ENCODE peak calls at places on chromosomes 13 and 19, in five cellular contexts. One of them, this sample, is unnamed.

GRCh38 chr19:55643003-55643732 is at the start of gene ZNF581:
- DNase-seq in stimulated activated CD4-positive, alpha-beta T cell treated with anti-CD3 and anti-CD28 coated beads, Interleukin-2, amount 100 ng/mL, for 48 hours: peak
- DNase-seq in RPMI8226: peak
- DNase-seq in iPS DF 6.9: no peak
- DNase-seq in NCI-H2081: peak
- DNase-seq in this sample: peak

GRCh38 chr19:4774136-4774535 is 17.4 kb upstream of the FEM1A start:
- DNase-seq in stimulated activated CD4-positive, alpha-beta T cell treated with anti-CD3 and anti-CD28 coated beads, Interleukin-2, amount 100 ng/mL, for 48 hours: no peak
- DNase-seq in RPMI8226: no peak
- DNase-seq in iPS DF 6.9: no peak
- DNase-seq in NCI-H2081: no peak
- DNase-seq in this sample: no peak

GRCh38 chr19:16118489-16119033 is 6.9 kb downstream of the RAB8A start:
- DNase-seq in stimulated activated CD4-positive, alpha-beta T cell treated with anti-CD3 and anti-CD28 coated beads, Interleukin-2, amount 100 ng/mL, for 48 hours: peak
- DNase-seq in RPMI8226: peak
- DNase-seq in iPS DF 6.9: no peak
- DNase-seq in NCI-H2081: no peak
- DNase-seq in this sample: no peak

GRCh38 chr19:53881482-53882390 is at the start of gene PRKCG:
- DNase-seq in stimulated activated CD4-positive, alpha-beta T cell treated with anti-CD3 and anti-CD28 coated beads, Interleukin-2, amount 100 ng/mL, for 48 hours: no peak
- DNase-seq in RPMI8226: peak
- DNase-seq in iPS DF 6.9: no peak
- DNase-seq in NCI-H2081: no peak
- DNase-seq in this sample: no peak

GRCh38 chr13:104979281-104979680 is 1556.2 kb downstream of the EFNB2 start:
- DNase-seq in stimulated activated CD4-positive, alpha-beta T cell treated with anti-CD3 and anti-CD28 coated beads, Interleukin-2, amount 100 ng/mL, for 48 hours: no peak
- DNase-seq in RPMI8226: no peak
- DNase-seq in iPS DF 6.9: no peak
- DNase-seq in NCI-H2081: no peak
- DNase-seq in this sample: no peak

GRCh38 chr19:57512845-57513244 is 13.1 kb downstream of the ZNF773 start:
- DNase-seq in stimulated activated CD4-positive, alpha-beta T cell treated with anti-CD3 and anti-CD28 coated beads, Interleukin-2, amount 100 ng/mL, for 48 hours: no peak
- DNase-seq in RPMI8226: no peak
- DNase-seq in iPS DF 6.9: no peak
- DNase-seq in NCI-H2081: no peak
- DNase-seq in this sample: no peak

GRCh38 chr13:52832268-52832667 is 16.2 kb downstream of the PCDH8 start:
- DNase-seq in stimulated activated CD4-positive, alpha-beta T cell treated with anti-CD3 and anti-CD28 coated beads, Interleukin-2, amount 100 ng/mL, for 48 hours: no peak
- DNase-seq in RPMI8226: peak
- DNase-seq in iPS DF 6.9: no peak
- DNase-seq in NCI-H2081: peak
- DNase-seq in this sample: no peak

GRCh38 chr19:7994923-7995682 is 10.3 kb downstream of the ELAVL1 start:
- DNase-seq in stimulated activated CD4-positive, alpha-beta T cell treated with anti-CD3 and anti-CD28 coated beads, Interleukin-2, amount 100 ng/mL, for 48 hours: no peak
- DNase-seq in RPMI8226: no peak
- DNase-seq in iPS DF 6.9: no peak
- DNase-seq in NCI-H2081: no peak
- DNase-seq in this sample: no peak

GRCh38 chr13:64428196-64428595 is 2801.9 kb downstream of the PCDH9 start:
- DNase-seq in stimulated activated CD4-positive, alpha-beta T cell treated with anti-CD3 and anti-CD28 coated beads, Interleukin-2, amount 100 ng/mL, for 48 hours: no peak
- DNase-seq in RPMI8226: no peak
- DNase-seq in iPS DF 6.9: no peak
- DNase-seq in NCI-H2081: no peak
- DNase-seq in this sample: no peak

GRCh38 chr13:110562696-110563462 is 1.4 kb upstream of the RAB20 start:
- DNase-seq in stimulated activated CD4-positive, alpha-beta T cell treated with anti-CD3 and anti-CD28 coated beads, Interleukin-2, amount 100 ng/mL, for 48 hours: no peak
- DNase-seq in RPMI8226: no peak
- DNase-seq in iPS DF 6.9: no peak
- DNase-seq in NCI-H2081: no peak
- DNase-seq in this sample: no peak

GRCh38 chr19:35856546-35857149 is at the start of gene KIRREL2:
- DNase-seq in stimulated activated CD4-positive, alpha-beta T cell treated with anti-CD3 and anti-CD28 coated beads, Interleukin-2, amount 100 ng/mL, for 48 hours: no peak
- DNase-seq in RPMI8226: no peak
- DNase-seq in iPS DF 6.9: no peak
- DNase-seq in NCI-H2081: no peak
- DNase-seq in this sample: no peak

GRCh38 chr13:29435125-29435911 is 160.2 kb downstream of the SLC7A1 start:
- DNase-seq in stimulated activated CD4-positive, alpha-beta T cell treated with anti-CD3 and anti-CD28 coated beads, Interleukin-2, amount 100 ng/mL, for 48 hours: no peak
- DNase-seq in RPMI8226: no peak
- DNase-seq in iPS DF 6.9: no peak
- DNase-seq in NCI-H2081: no peak
- DNase-seq in this sample: no peak

GRCh38 chr19:37928527-37929286 is 21.7 kb downstream of the SIPA1L3 start:
- DNase-seq in stimulated activated CD4-positive, alpha-beta T cell treated with anti-CD3 and anti-CD28 coated beads, Interleukin-2, amount 100 ng/mL, for 48 hours: no peak
- DNase-seq in RPMI8226: no peak
- DNase-seq in iPS DF 6.9: no peak
- DNase-seq in NCI-H2081: no peak
- DNase-seq in this sample: no peak

GRCh38 chr19:32471095-32471494 is 65.5 kb downstream of the DPY19L3 start:
- DNase-seq in stimulated activated CD4-positive, alpha-beta T cell treated with anti-CD3 and anti-CD28 coated beads, Interleukin-2, amount 100 ng/mL, for 48 hours: no peak
- DNase-seq in RPMI8226: no peak
- DNase-seq in iPS DF 6.9: no peak
- DNase-seq in NCI-H2081: no peak
- DNase-seq in this sample: no peak

GRCh38 chr13:73849292-73849691 is 284.9 kb downstream of the KLF12 start:
- DNase-seq in stimulated activated CD4-positive, alpha-beta T cell treated with anti-CD3 and anti-CD28 coated beads, Interleukin-2, amount 100 ng/mL, for 48 hours: no peak
- DNase-seq in RPMI8226: peak
- DNase-seq in iPS DF 6.9: peak
- DNase-seq in NCI-H2081: peak
- DNase-seq in this sample: no peak

GRCh38 chr13:95745289-95745688 is 68.3 kb downstream of the DNAJC3 start:
- DNase-seq in stimulated activated CD4-positive, alpha-beta T cell treated with anti-CD3 and anti-CD28 coated beads, Interleukin-2, amount 100 ng/mL, for 48 hours: no peak
- DNase-seq in RPMI8226: no peak
- DNase-seq in iPS DF 6.9: no peak
- DNase-seq in NCI-H2081: no peak
- DNase-seq in this sample: no peak

GRCh38 chr19:14616310-14616870 is 33.5 kb downstream of the CLEC17A start:
- DNase-seq in stimulated activated CD4-positive, alpha-beta T cell treated with anti-CD3 and anti-CD28 coated beads, Interleukin-2, amount 100 ng/mL, for 48 hours: no peak
- DNase-seq in RPMI8226: no peak
- DNase-seq in iPS DF 6.9: no peak
- DNase-seq in NCI-H2081: no peak
- DNase-seq in this sample: no peak

GRCh38 chr19:38304866-38305429 is 897 bp downstream of the C19orf33 start:
- DNase-seq in stimulated activated CD4-positive, alpha-beta T cell treated with anti-CD3 and anti-CD28 coated beads, Interleukin-2, amount 100 ng/mL, for 48 hours: no peak
- DNase-seq in RPMI8226: peak
- DNase-seq in iPS DF 6.9: no peak
- DNase-seq in NCI-H2081: peak
- DNase-seq in this sample: no peak

GRCh38 chr13:73657821-73658540 is 476.2 kb downstream of the KLF12 start:
- DNase-seq in stimulated activated CD4-positive, alpha-beta T cell treated with anti-CD3 and anti-CD28 coated beads, Interleukin-2, amount 100 ng/mL, for 48 hours: no peak
- DNase-seq in RPMI8226: no peak
- DNase-seq in iPS DF 6.9: no peak
- DNase-seq in NCI-H2081: peak
- DNase-seq in this sample: no peak

GRCh38 chr19:45492627-45493470 is 4.0 kb downstream of the RTN2 start:
- DNase-seq in stimulated activated CD4-positive, alpha-beta T cell treated with anti-CD3 and anti-CD28 coated beads, Interleukin-2, amount 100 ng/mL, for 48 hours: no peak
- DNase-seq in RPMI8226: peak
- DNase-seq in iPS DF 6.9: no peak
- DNase-seq in NCI-H2081: no peak
- DNase-seq in this sample: no peak

GRCh38 chr19:46745521-46746280 is at the start of gene FKRP:
- DNase-seq in stimulated activated CD4-positive, alpha-beta T cell treated with anti-CD3 and anti-CD28 coated beads, Interleukin-2, amount 100 ng/mL, for 48 hours: peak
- DNase-seq in RPMI8226: peak
- DNase-seq in iPS DF 6.9: no peak
- DNase-seq in NCI-H2081: no peak
- DNase-seq in this sample: no peak

GRCh38 chr13:40315416-40316064 is 350.9 kb downstream of the FOXO1 start:
- DNase-seq in stimulated activated CD4-positive, alpha-beta T cell treated with anti-CD3 and anti-CD28 coated beads, Interleukin-2, amount 100 ng/mL, for 48 hours: no peak
- DNase-seq in RPMI8226: peak
- DNase-seq in iPS DF 6.9: no peak
- DNase-seq in NCI-H2081: no peak
- DNase-seq in this sample: no peak

GRCh38 chr13:87172166-87172825 is 498.9 kb upstream of the SLITRK5 start:
- DNase-seq in stimulated activated CD4-positive, alpha-beta T cell treated with anti-CD3 and anti-CD28 coated beads, Interleukin-2, amount 100 ng/mL, for 48 hours: no peak
- DNase-seq in RPMI8226: no peak
- DNase-seq in iPS DF 6.9: no peak
- DNase-seq in NCI-H2081: no peak
- DNase-seq in this sample: no peak

GRCh38 chr13:46831588-46832194 is 34.7 kb upstream of the ESD start:
- DNase-seq in stimulated activated CD4-positive, alpha-beta T cell treated with anti-CD3 and anti-CD28 coated beads, Interleukin-2, amount 100 ng/mL, for 48 hours: peak
- DNase-seq in RPMI8226: peak
- DNase-seq in iPS DF 6.9: peak
- DNase-seq in NCI-H2081: peak
- DNase-seq in this sample: no peak

GRCh38 chr13:27079421-27079958 is 92.1 kb downstream of the USP12 start:
- DNase-seq in stimulated activated CD4-positive, alpha-beta T cell treated with anti-CD3 and anti-CD28 coated beads, Interleukin-2, amount 100 ng/mL, for 48 hours: no peak
- DNase-seq in RPMI8226: no peak
- DNase-seq in iPS DF 6.9: peak
- DNase-seq in NCI-H2081: no peak
- DNase-seq in this sample: no peak

GRCh38 chr13:56459291-56459690 is 681.4 kb upstream of the PRR20A start:
- DNase-seq in stimulated activated CD4-positive, alpha-beta T cell treated with anti-CD3 and anti-CD28 coated beads, Interleukin-2, amount 100 ng/mL, for 48 hours: no peak
- DNase-seq in RPMI8226: no peak
- DNase-seq in iPS DF 6.9: no peak
- DNase-seq in NCI-H2081: no peak
- DNase-seq in this sample: no peak

GRCh38 chr19:1232652-1233360 is 5.0 kb downstream of the CBARP start:
- DNase-seq in stimulated activated CD4-positive, alpha-beta T cell treated with anti-CD3 and anti-CD28 coated beads, Interleukin-2, amount 100 ng/mL, for 48 hours: no peak
- DNase-seq in RPMI8226: no peak
- DNase-seq in iPS DF 6.9: no peak
- DNase-seq in NCI-H2081: no peak
- DNase-seq in this sample: no peak

GRCh38 chr19:16076154-16076957 is at the start of gene TPM4:
- DNase-seq in stimulated activated CD4-positive, alpha-beta T cell treated with anti-CD3 and anti-CD28 coated beads, Interleukin-2, amount 100 ng/mL, for 48 hours: peak
- DNase-seq in RPMI8226: peak
- DNase-seq in iPS DF 6.9: peak
- DNase-seq in NCI-H2081: peak
- DNase-seq in this sample: peak

GRCh38 chr19:19860756-19861390 is 4.8 kb upstream of the ZNF253 start:
- DNase-seq in stimulated activated CD4-positive, alpha-beta T cell treated with anti-CD3 and anti-CD28 coated beads, Interleukin-2, amount 100 ng/mL, for 48 hours: peak
- DNase-seq in RPMI8226: no peak
- DNase-seq in iPS DF 6.9: peak
- DNase-seq in NCI-H2081: no peak
- DNase-seq in this sample: no peak